ENCODE peak calls at places on chromosomes 2 and 18, in six cellular contexts. V, A, P, M, U and Q are unnamed samples.

GRCh38 chr2:226891780-226892590 is 56.1 kb downstream of the RHBDD1 start:
- DNase-seq in A (no peak), M (peak), U (no peak), P (no peak), V (peak), Q (no peak)

GRCh38 chr2:153963247-153963646 is 91.5 kb downstream of the GALNT13 start:
- DNase-seq in P (no peak), A (no peak), M (no peak), V (no peak), U (no peak), Q (no peak)

GRCh38 chr2:64104944-64105343 is 39.3 kb downstream of the PELI1 start:
- DNase-seq in V (no peak), A (no peak), U (no peak), M (no peak), P (no peak), Q (no peak)

GRCh38 chr2:70726947-70727725 is 40.9 kb downstream of the ADD2 start:
- DNase-seq in M (no peak), A (peak), U (no peak), V (no peak), P (no peak), Q (no peak)

GRCh38 chr18:72544092-72544886 is at the start of gene CBLN2:
- DNase-seq in U (no peak), A (no peak), P (peak), M (peak), V (no peak), Q (no peak)

GRCh38 chr2:219484343-219485200 is 14.1 kb upstream of the GMPPA start:
- DNase-seq in V (no peak), U (no peak), A (no peak), M (no peak), P (no peak), Q (no peak)

GRCh38 chr2:15943378-15943851 is 3.1 kb downstream of the MYCN start:
- DNase-seq in V (no peak), U (peak), A (no peak), P (peak), M (no peak), Q (no peak)

GRCh38 chr2:237488901-237489860 is 2.1 kb downstream of the MLPH start:
- DNase-seq in U (peak), P (peak), M (no peak), V (no peak), A (no peak), Q (peak)

GRCh38 chr2:197052371-197052770 is 125.9 kb upstream of the PGAP1 start:
- DNase-seq in P (no peak), V (no peak), M (no peak), U (no peak), A (no peak), Q (no peak)

GRCh38 chr2:148527488-148528340 is 116.8 kb upstream of the EPC2 start:
- DNase-seq in V (no peak), M (no peak), U (no peak), P (no peak), A (no peak), Q (no peak)
- TF ChIP-seq CTCF in V (no peak), M (no peak), U (no peak), P (no peak), A (no peak), Q (no peak)

DNA sequence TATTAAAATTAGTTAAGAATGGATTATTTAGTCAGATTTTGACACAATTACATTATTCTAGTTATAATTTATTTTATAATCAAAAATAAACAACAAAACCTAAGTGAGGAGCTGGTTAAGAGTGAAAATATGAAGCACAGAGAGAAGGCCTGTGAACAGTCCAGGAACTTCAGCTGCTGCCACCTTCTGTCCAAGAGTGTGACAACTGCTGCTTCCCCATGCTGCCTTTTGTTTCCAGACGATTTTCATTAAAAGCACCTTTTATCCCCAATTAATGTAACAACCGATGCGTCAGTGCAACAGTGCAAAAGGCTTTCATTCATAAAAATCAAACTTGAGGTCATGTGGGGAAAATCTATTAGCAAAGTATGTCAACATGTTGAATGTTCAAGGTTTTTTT is 363.6 kb downstream of the CTNNA2 start:
- DNase-seq in A (no peak), M (no peak), U (no peak), V (no peak), P (no peak), Q (no peak)
- TF ChIP-seq CTCF in A (no peak), M (peak), U (no peak), V (no peak), P (no peak), Q (no peak)

DNA sequence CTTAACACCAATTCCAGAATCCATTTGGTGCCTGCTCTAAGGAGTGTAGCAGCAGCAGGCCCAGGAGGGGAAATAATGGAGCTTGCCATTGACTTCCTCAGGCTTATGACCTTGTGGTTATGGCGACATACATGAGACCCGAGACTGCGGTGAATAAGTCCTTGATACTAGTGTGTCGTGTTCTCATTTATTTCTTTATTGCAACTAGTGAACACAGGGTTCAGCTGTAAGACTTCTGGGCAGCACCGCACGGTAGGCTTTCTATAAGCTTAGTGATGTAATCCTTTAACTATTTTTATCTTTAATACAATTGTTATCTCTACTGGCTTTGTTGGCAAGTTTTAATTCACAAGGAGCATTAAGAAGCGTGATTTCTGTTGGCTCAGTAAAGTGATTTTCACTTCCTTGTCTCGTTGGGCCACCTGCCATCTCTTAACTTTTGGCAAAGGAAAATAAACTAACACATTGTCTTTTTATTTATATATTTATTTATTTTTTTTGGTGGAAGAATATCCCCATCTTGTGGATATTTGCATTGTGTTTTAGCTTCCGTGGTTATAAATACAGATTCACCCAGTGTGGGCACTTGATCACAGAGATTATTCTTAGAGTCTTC is 139.8 kb downstream of the LTBP1 start:
- DNase-seq in A (no peak), M (no peak), V (no peak), U (peak), P (no peak), Q (no peak)
- TF ChIP-seq CTCF in A (no peak), M (peak), V (no peak), U (no peak), P (no peak), Q (no peak)

DNA sequence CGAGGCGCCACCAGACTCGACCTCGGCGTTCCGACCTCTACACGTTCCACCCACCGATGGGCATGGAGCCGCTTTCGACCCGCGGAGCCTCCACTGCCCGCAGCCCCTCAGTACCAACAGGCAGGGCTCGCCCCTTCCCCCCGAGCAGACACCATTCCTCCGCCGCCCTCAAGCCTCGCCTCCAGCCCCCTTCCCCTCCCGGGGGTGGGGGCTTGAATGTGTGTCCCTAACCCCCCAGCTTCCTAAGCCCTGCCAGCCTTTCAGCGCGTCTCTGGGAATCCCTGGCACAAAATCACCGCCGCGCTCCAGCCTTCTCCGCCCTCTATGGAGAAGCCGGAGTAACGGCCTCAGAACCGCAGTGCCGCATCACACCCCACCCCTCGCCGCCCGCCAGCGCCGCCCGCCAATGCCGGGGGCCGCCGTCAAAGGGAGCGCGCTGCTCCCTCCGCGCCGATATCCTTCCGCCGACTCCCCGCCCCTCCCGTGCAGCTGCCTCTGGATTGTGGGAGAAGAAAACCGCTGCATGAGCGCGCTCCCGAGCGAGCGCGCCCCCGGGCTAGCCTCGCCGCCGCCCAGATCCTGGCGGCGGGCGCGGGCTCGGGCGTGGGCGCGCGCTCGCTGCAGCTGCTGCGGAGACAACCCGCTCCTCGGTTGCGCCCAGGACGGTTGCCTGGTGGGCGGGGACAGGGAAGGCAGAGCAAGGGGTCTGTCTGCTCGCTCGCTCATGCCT is at the start of gene CCDC88A:
- DNase-seq in V (peak), M (peak), U (peak), A (peak), P (peak), Q (peak)
- TF ChIP-seq CTCF in V (peak), M (peak), U (no peak), A (no peak), P (peak), Q (peak)

GRCh38 chr2:41932241-41933034 is 115.4 kb upstream of the PKDCC start:
- DNase-seq in A (no peak), M (no peak), P (peak), U (peak), V (no peak), Q (peak)
- TF ChIP-seq CTCF in A (no peak), M (no peak), P (no peak), U (no peak), V (no peak), Q (no peak)

GRCh38 chr2:62197609-62198236 is 1.8 kb downstream of the B3GNT2 start:
- DNase-seq in U (peak), M (peak), V (no peak), A (no peak), P (peak), Q (peak)
- TF ChIP-seq CTCF in U (no peak), M (no peak), V (no peak), A (peak), P (no peak), Q (no peak)

DNA sequence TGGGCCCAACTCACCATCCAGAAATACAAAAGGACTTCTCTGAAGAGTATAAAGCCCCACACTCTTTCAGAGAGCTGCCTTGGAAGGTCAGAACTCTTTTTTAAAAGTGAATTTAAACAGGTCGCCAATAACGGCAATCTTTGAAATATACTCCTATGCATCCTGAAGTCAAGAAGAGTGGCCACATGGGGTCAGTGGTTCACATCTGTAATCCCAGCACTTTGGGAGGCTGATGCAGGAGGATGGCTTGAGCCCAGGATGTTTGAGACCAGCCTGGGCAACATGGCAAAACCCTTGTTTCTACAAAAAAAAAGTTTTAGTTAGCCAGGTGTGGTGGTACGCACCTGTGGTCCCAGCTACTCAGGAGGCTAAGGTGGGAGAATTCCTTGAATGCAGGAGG is 68.1 kb upstream of the FZD7 start:
- DNase-seq in P (no peak), U (no peak), A (no peak), V (no peak), M (no peak), Q (no peak)
- TF ChIP-seq CTCF in P (peak), U (no peak), A (no peak), V (no peak), M (no peak), Q (no peak)

GRCh38 chr2:127392828-127393578 is 5.2 kb upstream of the MAP3K2 start:
- DNase-seq in V (no peak), U (no peak), P (no peak), M (no peak), A (no peak), Q (no peak)
- TF ChIP-seq CTCF in V (no peak), U (no peak), P (no peak), M (no peak), A (no peak), Q (no peak)